ENCODE peak calls at places on chromosomes 1 and 21, in four cellular contexts. W, U, S and M are unnamed samples.

GRCh38 chr1:79353224-79353623 is 346.7 kb upstream of the ADGRL4 start:
- DNase-seq in S (peak; percentile 2), U (peak; percentile 46), W (peak; percentile 0), M (peak; percentile 74)

GRCh38 chr1:235295902-235296350 is 32.1 kb downstream of the ARID4B start:
- DNase-seq in S (peak; percentile 92), W (peak; percentile 51), U (no peak), M (peak; percentile 81)

GRCh38 chr21:46100020-46100419 is 2.1 kb downstream of the COL6A2 start:
- DNase-seq in W (no peak), S (no peak), U (no peak), M (no peak)

GRCh38 chr1:154791292-154792278 is 78.5 kb downstream of the KCNN3 start:
- DNase-seq in S (no peak), W (no peak), U (no peak), M (peak; percentile 21)

GRCh38 chr1:204445860-204446412 is 34.3 kb upstream of the PPP1R15B start:
- DNase-seq in S (peak; percentile 18), U (peak; percentile 99), W (peak; percentile 79), M (peak; percentile 27)

GRCh38 chr1:243742814-243743213 is 107.2 kb downstream of the AKT3 start:
- DNase-seq in U (no peak), S (no peak), W (no peak), M (peak; percentile 96)

GRCh38 chr21:45112371-45112770 is 38.0 kb downstream of the ADARB1 start:
- DNase-seq in S (no peak), W (no peak), U (no peak), M (no peak)

GRCh38 chr1:84956655-84957054 is 40.3 kb downstream of the MCOLN2 start:
- DNase-seq in S (no peak), W (no peak), U (no peak), M (no peak)

GRCh38 chr1:147879911-147880310 is 22.7 kb upstream of the GJA8 start:
- DNase-seq in W (no peak), U (no peak), S (no peak), M (no peak)

GRCh38 chr1:76949503-76949902 is 82.2 kb downstream of the ST6GALNAC5 start:
- DNase-seq in W (no peak), U (no peak), S (no peak), M (peak; percentile 61)

GRCh38 chr1:154847891-154848290 is 22.2 kb downstream of the KCNN3 start:
- DNase-seq in S (no peak), U (no peak), W (no peak), M (no peak)

GRCh38 chr1:235468970-235469369 is 35.3 kb downstream of the B3GALNT2 start:
- DNase-seq in U (no peak), S (peak; percentile 9), W (no peak), M (peak; percentile 64)

GRCh38 chr1:235227414-235227813 is 66.4 kb upstream of the RBM34 start:
- DNase-seq in S (no peak), W (no peak), U (no peak), M (no peak)

GRCh38 chr21:35476616-35477395 is 427.7 kb upstream of the RUNX1 start:
- DNase-seq in S (no peak), W (no peak), U (no peak), M (peak; percentile 71)

GRCh38 chr1:56416385-56416972 is 162.9 kb downstream of the PLPP3 start:
- DNase-seq in U (no peak), W (no peak), S (peak; percentile 58), M (no peak)

GRCh38 chr1:25699501-25700089 is 83.0 kb downstream of the MAN1C1 start:
- DNase-seq in U (no peak), S (no peak), W (peak; percentile 23), M (no peak)

GRCh38 chr1:25848531-25848930 is 10.7 kb downstream of the AUNIP start:
- DNase-seq in W (no peak), U (no peak), S (no peak), M (peak; percentile 30)

GRCh38 chr1:211546543-211546942 is 32.4 kb downstream of the SLC30A1 start:
- DNase-seq in S (no peak), W (no peak), U (no peak), M (no peak)

GRCh38 chr1:93591833-93592635 is 89.6 kb downstream of the BCAR3 start:
- DNase-seq in W (peak; percentile 66), S (peak; percentile 90), U (no peak), M (no peak)

GRCh38 chr1:172394167-172394751 is 26.2 kb upstream of the C1orf105 start:
- DNase-seq in U (no peak), S (peak; percentile 4), W (no peak), M (peak; percentile 22)

GRCh38 chr1:21652101-21652936 is 16.8 kb downstream of the RAP1GAP start:
- DNase-seq in U (no peak), W (no peak), S (no peak), M (no peak)

GRCh38 chr1:38370716-38371504 is 324.3 kb upstream of the POU3F1 start:
- DNase-seq in S (no peak), U (no peak), W (no peak), M (no peak)

GRCh38 chr21:15682977-15683376 is 46.8 kb upstream of the USP25 start:
- DNase-seq in W (no peak), S (no peak), U (no peak), M (peak; percentile 57)

GRCh38 chr1:44154665-44155064 is 13.2 kb upstream of the KLF18 start:
- DNase-seq in W (no peak), S (peak; percentile 8), U (no peak), M (no peak)
- H2AFZ ChIP-seq in W (no peak overlapping the region), S (no peak overlapping the region), U (no peak overlapping the region), M (no peak overlapping the region)

DNA sequence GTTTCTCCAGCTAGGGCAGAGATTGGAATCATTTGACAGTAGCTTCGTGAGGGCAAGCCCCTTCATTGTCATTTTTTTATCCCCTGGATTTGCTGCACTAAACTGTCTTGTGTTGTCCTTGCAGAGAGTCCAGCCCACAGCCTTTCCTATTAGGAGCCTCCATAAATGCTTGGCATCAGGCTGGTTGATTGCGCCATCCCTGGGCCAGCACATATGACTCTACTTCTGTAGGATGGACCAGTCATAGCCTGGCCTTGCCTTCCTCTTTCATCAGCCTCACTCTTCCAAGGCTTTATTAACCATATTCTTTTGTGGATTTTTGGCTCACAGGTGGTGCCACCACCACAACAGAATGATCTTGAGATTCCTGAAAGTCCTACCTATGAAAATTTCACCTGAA is 31.4 kb downstream of the LY9 start:
- DNase-seq in U (no peak), W (no peak), S (no peak), M (no peak)
- TF ChIP-seq MAFK in U (no peak), W (no peak), S (no peak), M (no peak)

GRCh38 chr1:8244304-8244703 is 73.6 kb upstream of the SLC45A1 start:
- DNase-seq in S (no peak), U (no peak), W (no peak), M (no peak)

GRCh38 chr1:8239306-8240023 is 78.4 kb upstream of the SLC45A1 start:
- DNase-seq in W (no peak), S (peak; percentile 94), U (peak; percentile 55), M (peak; percentile 39)

GRCh38 chr1:8242498-8242897 is 75.4 kb upstream of the SLC45A1 start:
- DNase-seq in U (no peak), S (no peak), W (no peak), M (no peak)

GRCh38 chr1:8239039-8239305 is 78.9 kb upstream of the SLC45A1 start:
- DNase-seq in W (no peak), U (no peak), S (peak; percentile 79), M (peak; percentile 58)

DNA sequence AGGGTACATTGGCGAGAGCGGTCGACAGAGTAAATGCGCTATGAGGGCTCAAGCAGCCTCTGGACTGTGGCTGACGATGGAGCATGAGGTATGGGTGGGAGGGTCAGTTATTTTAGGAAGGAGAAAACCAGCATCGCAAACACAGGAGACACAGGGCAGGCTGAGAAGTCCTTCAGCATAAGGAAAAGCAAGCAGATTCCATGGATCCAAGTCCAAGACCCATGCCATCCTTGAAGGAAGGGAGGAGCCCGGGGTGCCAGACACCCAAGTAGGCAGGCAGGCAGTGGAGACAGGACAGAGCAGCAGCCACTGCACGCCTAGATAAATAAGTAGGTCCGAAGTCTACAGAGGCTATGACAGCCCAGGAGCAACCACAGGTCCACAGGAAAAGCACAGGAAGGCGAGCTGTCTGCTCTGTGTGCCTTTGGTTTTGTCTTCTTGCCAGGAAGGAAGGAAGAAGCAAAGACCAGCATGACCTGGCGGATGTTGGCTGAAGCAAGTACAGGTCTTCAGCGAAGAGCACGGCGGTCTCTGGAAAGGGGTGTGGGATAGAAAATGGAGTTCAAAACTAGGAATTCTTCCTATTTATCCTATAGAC is 76.4 kb upstream of the SLC45A1 start:
- DNase-seq in W (no peak), U (no peak), S (peak; percentile 80), M (no peak)
- TF ChIP-seq USF2 in W (no peak), U (no peak), S (no peak), M (no peak)

GRCh38 chr1:157106813-157107189 is 7.2 kb upstream of the ETV3L start:
- DNase-seq in S (no peak), U (no peak), W (no peak), M (no peak)
- H2AFZ ChIP-seq in S (no peak overlapping the region), U (no peak overlapping the region), W (no peak overlapping the region), M (peak overlapping the region; percentile 96)

GRCh38 chr21:31665397-31665796 is 5.9 kb downstream of the SOD1 start:
- DNase-seq in S (peak; percentile 20), W (peak; percentile 34), U (no peak), M (peak; percentile 54)
- TF ChIP-seq MAFK in S (no peak), W (no peak), U (no peak), M (no peak)

GRCh38 chr1:61654067-61654466 is 70.9 kb downstream of the TM2D1 start:
- DNase-seq in W (no peak), S (no peak), U (no peak), M (no peak)

GRCh38 chr1:61655453-61655852 is 69.5 kb downstream of the TM2D1 start:
- DNase-seq in W (no peak), U (no peak), S (no peak), M (no peak)

GRCh38 chr1:61659061-61659460 is 65.9 kb downstream of the TM2D1 start:
- DNase-seq in S (no peak), U (no peak), W (peak; percentile 9), M (no peak)
- TF ChIP-seq USF2 in S (no peak), U (no peak), W (no peak), M (no peak)

GRCh38 chr1:111990878-111991760 is 1.7 kb upstream of the KCND3 start:
- DNase-seq in W (peak; percentile 30), U (peak; percentile 80), S (peak; percentile 11), M (no peak)
- H2AFZ ChIP-seq in W (no peak overlapping the region), U (no peak overlapping the region), S (no peak overlapping the region), M (peak overlapping the region; percentile 46)